ENCODE peak calls at places on chromosomes 16 and 17, in five cellular contexts. J is fibroblast of pulmonary artery; Y is neural progenitor cell; O is CD8-positive, alpha-beta T cell; Q is GM23338. S is an unnamed sample.

GRCh38 chr17:79624658-79625478 is 14.0 kb upstream of the RBFOX3 start:
- DNase-seq in J (no peak), Y (no peak), O (no peak), Q (no peak), S (no peak)

GRCh38 chr16:81471882-81472281 is 27.3 kb downstream of the CMIP start:
- DNase-seq in J (no peak), Y (no peak), O (no peak), Q (no peak), S (no peak)

GRCh38 chr16:47320546-47321315 is 140.1 kb downstream of the ITFG1 start:
- DNase-seq in J (no peak), Y (no peak), O (no peak), Q (no peak), S (peak)

GRCh38 chr17:31060814-31061550 is 33.8 kb upstream of the NF1 start:
- DNase-seq in J (no peak), Y (no peak), O (no peak), Q (no peak), S (no peak)

GRCh38 chr16:12573730-12574383 is 229.8 kb downstream of the CPPED1 start:
- DNase-seq in J (peak), Y (peak), O (peak), Q (peak), S (peak)

GRCh38 chr17:59165933-59166342 is 10.4 kb downstream of the PRR11 start:
- DNase-seq in J (peak), Y (peak), O (no peak), Q (peak), S (peak)

GRCh38 chr16:81261049-81261648 is 22.7 kb downstream of the BCO1 start:
- DNase-seq in J (peak), Y (no peak), O (no peak), Q (peak), S (peak)

GRCh38 chr17:7263071-7263800 is 958 bp upstream of the CLDN7 start:
- DNase-seq in J (no peak), Y (peak), O (peak), Q (peak), S (no peak)

GRCh38 chr17:57574040-57574513 is 171.0 kb downstream of the CCDC182 start:
- DNase-seq in J (peak), Y (no peak), O (no peak), Q (no peak), S (peak)

GRCh38 chr17:27607692-27608091 is 23.3 kb upstream of the LGALS9 start:
- DNase-seq in J (no peak), Y (no peak), O (no peak), Q (no peak), S (no peak)

GRCh38 chr16:88763502-88764053 is 21.4 kb downstream of the PIEZO1 start:
- DNase-seq in J (no peak), Y (peak), O (no peak), Q (peak), S (no peak)

GRCh38 chr17:3740611-3741073 is 16.9 kb downstream of the HASPIN start:
- DNase-seq in J (no peak), Y (no peak), O (peak), Q (no peak), S (no peak)

GRCh38 chr17:82703935-82704865 is 5.7 kb upstream of the RAB40B start:
- DNase-seq in J (no peak), Y (no peak), O (no peak), Q (no peak), S (no peak)

GRCh38 chr17:40810505-40810904 is 10.7 kb upstream of the KRT28 start:
- DNase-seq in J (peak), Y (no peak), O (no peak), Q (no peak), S (no peak)

GRCh38 chr17:80694085-80694991 is 149.7 kb downstream of the RPTOR start:
- DNase-seq in J (no peak), Y (no peak), O (no peak), Q (no peak), S (no peak)

GRCh38 chr17:16911141-16911937 is 60.6 kb downstream of the TNFRSF13B start:
- DNase-seq in J (peak), Y (no peak), O (peak), Q (no peak), S (no peak)

DNA sequence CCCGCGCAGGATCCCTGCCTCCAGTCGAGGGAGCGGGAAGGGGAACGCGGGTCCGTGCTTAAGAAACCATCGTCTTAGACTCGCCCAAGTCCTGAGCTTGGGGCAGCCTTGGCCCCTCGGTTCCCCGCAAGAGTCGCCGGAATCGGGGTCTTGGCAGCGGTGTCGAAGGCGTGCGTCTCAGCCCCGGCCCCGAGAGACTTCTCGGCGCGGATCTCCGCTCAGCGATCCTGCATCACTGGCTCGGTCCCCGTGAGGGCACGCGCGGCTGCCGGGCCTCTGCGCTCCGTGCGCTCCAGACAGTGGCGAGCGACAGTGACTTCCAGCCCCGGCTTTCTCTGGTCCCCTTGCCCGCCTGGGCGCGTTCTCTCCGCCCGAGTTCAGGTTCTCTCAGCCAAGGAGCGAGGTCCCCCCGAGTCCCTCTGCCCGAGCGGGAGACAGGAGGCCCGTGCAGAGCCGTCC is 383 bp downstream of the HS3ST3A1 start:
- DNase-seq in J (no peak), Y (peak), O (no peak), Q (peak), S (no peak)
- H3K4me3 ChIP-seq in J (peak), Y (peak), O (peak), Q (peak), S (peak)

GRCh38 chr16:86446279-86446678 is 64.0 kb upstream of the FOXF1 start:
- DNase-seq in J (no peak), Y (no peak), O (no peak), Q (no peak), S (no peak)
- TF ChIP-seq CTCF in J (no peak), Y (no peak), O (no peak), Q (no peak), S (no peak)

DNA sequence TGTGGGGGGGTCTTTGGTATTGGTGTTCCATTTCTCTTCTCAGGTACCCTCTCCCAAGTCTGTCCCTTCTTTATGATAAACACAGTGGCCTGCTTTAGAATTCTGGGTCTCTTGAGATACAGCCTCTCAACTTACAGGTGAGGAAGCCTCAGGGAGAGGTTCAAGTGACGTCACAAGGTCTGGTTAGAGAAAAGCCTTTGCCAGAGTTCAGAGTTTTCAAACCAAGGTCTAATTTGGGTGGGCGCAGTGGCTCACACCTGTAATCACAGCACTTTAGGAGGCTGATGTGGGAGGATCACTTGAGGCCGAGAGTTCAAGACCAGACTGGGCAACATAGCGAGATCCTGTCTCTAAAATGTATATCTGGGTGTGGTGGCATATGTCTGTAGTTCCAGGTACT is 2.1 kb downstream of the IRF8 start:
- DNase-seq in J (no peak), Y (no peak), O (no peak), Q (no peak), S (no peak)
- H3K4me3 ChIP-seq in J (no peak), Y (no peak), O (no peak), Q (no peak), S (no peak)

GRCh38 chr17:77279448-77280303 is 138.9 kb downstream of the SEC14L1 start:
- DNase-seq in J (peak), Y (peak), O (no peak), Q (peak), S (peak)
- TF ChIP-seq CTCF in J (peak), Y (no peak), O (no peak), Q (no peak), S (no peak)

GRCh38 chr17:71029246-71029645 is 859.9 kb downstream of the KCNJ2 start:
- DNase-seq in J (no peak), Y (no peak), O (no peak), Q (no peak), S (no peak)

GRCh38 chr17:71033336-71033735 is 864.0 kb downstream of the KCNJ2 start:
- DNase-seq in J (no peak), Y (peak), O (no peak), Q (peak), S (no peak)

GRCh38 chr17:71039391-71039790 is 870.1 kb downstream of the KCNJ2 start:
- DNase-seq in J (no peak), Y (no peak), O (no peak), Q (no peak), S (no peak)

GRCh38 chr17:71032746-71033273 is 863.5 kb downstream of the KCNJ2 start:
- DNase-seq in J (no peak), Y (peak), O (no peak), Q (peak), S (no peak)

DNA sequence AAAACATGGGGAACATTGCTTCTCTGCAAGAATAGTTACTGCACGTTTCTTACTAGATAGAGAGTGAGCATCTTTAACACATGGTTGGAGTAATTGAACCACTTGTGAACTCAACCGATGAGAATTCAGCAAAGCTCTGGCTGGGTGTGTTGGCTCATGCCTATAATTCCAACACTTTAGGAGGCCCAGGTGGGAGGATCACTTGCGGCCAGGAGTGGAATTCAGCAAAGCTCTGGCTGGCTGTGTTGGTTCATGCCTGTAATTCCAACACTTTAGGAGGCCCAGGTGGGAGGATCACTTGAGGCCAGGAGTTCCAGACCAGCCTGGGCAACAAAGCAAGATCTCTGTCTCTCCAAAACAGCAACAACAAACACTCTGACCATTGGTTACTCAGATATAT is 865.9 kb downstream of the KCNJ2 start:
- DNase-seq in J (no peak), Y (peak), O (no peak), Q (no peak), S (no peak)
- H3K4me3 ChIP-seq in J (no peak), Y (no peak), O (no peak), Q (no peak), S (no peak)

DNA sequence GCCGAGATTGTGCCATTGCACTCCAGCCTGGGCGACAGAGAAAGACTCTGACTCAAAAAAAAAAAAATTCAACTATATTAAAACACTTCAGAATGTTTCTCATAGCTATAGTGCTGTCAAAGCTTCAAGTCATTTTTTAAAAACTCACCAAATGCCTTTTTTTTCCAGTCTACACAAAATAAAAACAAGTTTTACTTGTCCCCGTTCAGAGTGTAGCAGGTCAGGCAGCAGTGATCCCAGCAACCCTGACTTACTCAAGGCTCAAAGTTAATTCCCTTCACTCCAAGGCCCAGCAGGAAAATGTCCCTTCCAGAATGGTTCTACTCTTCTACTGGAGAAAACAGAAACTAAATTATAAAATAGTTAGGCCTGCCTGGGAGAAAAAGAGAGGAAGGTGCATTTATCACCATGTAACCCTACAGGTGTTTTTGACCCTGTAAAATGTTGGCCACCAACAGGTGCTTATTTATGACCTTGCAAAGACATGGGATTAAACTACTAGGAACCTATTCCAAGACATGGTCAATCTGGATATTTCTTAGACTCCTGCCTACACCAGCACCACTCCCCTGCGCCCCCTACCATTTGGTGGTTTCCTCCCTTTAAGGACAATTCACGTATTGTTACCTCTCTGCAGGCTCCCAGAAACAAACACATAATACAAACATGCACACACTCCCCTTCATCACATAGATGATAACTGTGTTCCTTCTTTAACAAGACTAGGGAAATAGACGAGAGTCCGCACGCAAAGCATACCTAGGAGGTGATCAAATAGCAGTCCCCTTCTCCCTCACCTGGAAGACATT is 5.4 kb downstream of the AMFR start:
- DNase-seq in J (no peak), Y (no peak), O (no peak), Q (peak), S (no peak)
- TF ChIP-seq CTCF in J (no peak), Y (no peak), O (no peak), Q (peak), S (no peak)

GRCh38 chr16:54340531-54340930 is 53.9 kb upstream of the IRX3 start:
- DNase-seq in J (no peak), Y (no peak), O (no peak), Q (no peak), S (no peak)
- H3K4me3 ChIP-seq in J (no peak), Y (no peak), O (no peak), Q (no peak), S (no peak)

DNA sequence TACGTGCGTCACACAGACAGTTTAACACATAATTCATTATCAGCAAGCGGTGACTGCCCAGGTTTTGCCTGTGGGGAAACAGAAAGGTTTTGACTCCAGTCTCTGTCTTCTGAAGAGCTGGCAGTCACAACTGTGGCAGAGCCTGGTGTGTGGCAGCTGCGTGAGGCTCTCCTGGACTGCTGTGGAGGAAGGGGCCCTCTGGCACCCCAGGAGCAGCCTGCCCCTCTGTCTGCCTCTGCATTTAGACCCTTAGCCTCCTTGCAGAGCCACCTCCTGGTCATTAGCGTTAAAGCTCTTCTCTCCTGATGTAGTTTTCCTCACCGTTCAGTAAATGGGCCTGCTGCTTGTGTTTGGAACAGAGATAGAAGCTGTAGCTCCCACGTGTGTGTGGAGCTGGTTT is 10.9 kb downstream of the RAB40C start:
- DNase-seq in J (peak), Y (peak), O (no peak), Q (peak), S (no peak)
- TF ChIP-seq CTCF in J (peak), Y (peak), O (no peak), Q (peak), S (peak)

DNA sequence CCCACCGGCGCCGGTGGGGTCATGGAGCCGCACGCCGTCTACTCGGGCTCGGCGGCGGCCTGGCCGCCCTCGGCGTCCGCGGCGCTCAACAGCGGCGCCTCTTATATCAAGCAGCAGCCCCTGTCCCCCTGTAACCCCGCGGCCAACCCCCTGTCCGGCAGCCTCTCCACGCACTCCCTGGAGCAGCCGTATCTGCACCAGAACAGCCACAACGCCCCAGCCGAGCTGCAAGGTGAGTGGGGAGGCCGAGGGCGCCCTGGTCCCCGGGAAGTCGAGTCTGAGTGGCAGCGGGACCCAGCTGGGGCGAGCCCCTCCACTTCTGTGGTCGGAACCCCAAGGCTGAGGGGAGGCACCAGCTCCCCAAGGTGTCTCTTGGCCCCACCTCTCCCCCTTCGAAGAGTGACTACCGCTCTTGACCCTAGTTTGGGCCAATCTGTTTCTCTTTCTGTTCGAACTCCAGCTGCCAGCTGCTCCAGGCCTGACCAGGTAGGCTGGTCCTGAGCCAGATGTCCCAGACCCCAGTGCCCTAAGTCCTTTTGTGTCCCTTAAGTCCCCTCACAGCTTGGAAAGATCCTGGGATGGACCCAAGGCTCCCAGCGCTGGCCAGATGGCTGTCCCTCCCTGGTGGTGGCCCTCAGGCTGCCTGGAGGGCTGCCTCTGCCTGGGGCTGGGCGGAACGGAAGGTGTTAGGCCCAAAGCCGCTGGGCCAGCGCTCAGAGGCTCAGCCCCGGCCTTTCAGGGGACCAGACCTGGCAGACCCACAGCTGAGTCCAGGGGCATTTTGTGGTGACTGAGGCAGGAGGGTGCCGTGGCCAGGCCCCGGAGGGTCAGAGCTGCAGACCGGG is 1.2 kb downstream of the FOXF1 start:
- DNase-seq in J (no peak), Y (peak), O (no peak), Q (no peak), S (no peak)
- H3K4me3 ChIP-seq in J (peak), Y (no peak), O (no peak), Q (peak), S (peak)

S was measured in AG10803.